ENCODE peak calls at places on chromosomes 6 and 20, in nine cellular contexts. G is fibroblast of lung, A is RWPE1, I is neural progenitor cell, V is osteocyte, K is PC-9, T is right atrium auricular region, M is mucosa of descending colon, L is psoas muscle. R is an unnamed sample.

GRCh38 chr6:43454290-43455033 is 886 bp downstream of the DLK2 start:
- DNase-seq in G (peak), A (peak), I (peak), V (peak), K (peak), T (peak), M (peak), L (peak), R (peak)

GRCh38 chr6:143139239-143139784 is 78.6 kb downstream of the AIG1 start:
- DNase-seq in G (no peak), A (no peak), I (no peak), V (no peak), K (no peak), T (no peak), M (no peak), L (no peak), R (no peak)

GRCh38 chr20:44039147-44039546 is 124.5 kb downstream of the TOX2 start:
- DNase-seq in G (no peak), A (no peak), I (no peak), V (no peak), K (no peak), T (no peak), M (no peak), L (no peak), R (no peak)

GRCh38 chr6:42316981-42317380 is 99.3 kb upstream of the MRPS10 start:
- DNase-seq in G (peak), A (no peak), I (no peak), V (no peak), K (peak), T (no peak), M (no peak), L (no peak), R (no peak)

GRCh38 chr6:113361014-113361645 is 496.0 kb upstream of the MARCKS start:
- DNase-seq in G (peak), A (peak), I (no peak), V (no peak), K (peak), T (no peak), M (no peak), L (no peak), R (no peak)

GRCh38 chr6:44704240-44705150 is 317.0 kb downstream of the CDC5L start:
- DNase-seq in G (no peak), A (no peak), I (no peak), V (no peak), K (no peak), T (no peak), M (no peak), L (no peak), R (no peak)

GRCh38 chr20:2693286-2693995 is 861 bp downstream of the EBF4 start:
- DNase-seq in G (peak), A (peak), I (peak), V (no peak), K (no peak), T (no peak), M (peak), L (peak), R (no peak)

GRCh38 chr6:17812311-17812710 is 105.6 kb upstream of the NUP153 start:
- DNase-seq in G (no peak), A (no peak), I (no peak), V (no peak), K (no peak), T (no peak), M (no peak), L (no peak), R (no peak)

GRCh38 chr6:163466839-163467390 is 52.4 kb downstream of the QKI start:
- DNase-seq in G (no peak), A (no peak), I (no peak), V (no peak), K (no peak), T (no peak), M (no peak), L (no peak), R (no peak)

GRCh38 chr6:82761674-82762345 is 303.8 kb downstream of the UBE3D start:
- DNase-seq in G (no peak), A (no peak), I (no peak), V (no peak), K (no peak), T (no peak), M (no peak), L (no peak), R (no peak)

GRCh38 chr20:50191065-50191565 is 485 bp downstream of the CEBPB start:
- DNase-seq in G (no peak), A (peak), I (no peak), V (no peak), K (no peak), T (no peak), M (peak), L (peak), R (peak)

GRCh38 chr6:113184736-113185135 is 672.4 kb upstream of the MARCKS start:
- DNase-seq in G (peak), A (no peak), I (no peak), V (no peak), K (no peak), T (peak), M (no peak), L (no peak), R (peak)

GRCh38 chr6:6723792-6724318 is 135.3 kb downstream of the LY86 start:
- DNase-seq in G (no peak), A (no peak), I (no peak), V (no peak), K (no peak), T (no peak), M (peak), L (no peak), R (no peak)

GRCh38 chr6:105152865-105153264 is 26.9 kb downstream of the POPDC3 start:
- DNase-seq in G (no peak), A (no peak), I (no peak), V (no peak), K (no peak), T (no peak), M (no peak), L (no peak), R (no peak)

GRCh38 chr6:33620158-33620583 is 951 bp upstream of the ITPR3 start:
- DNase-seq in G (no peak), A (no peak), I (peak), V (no peak), K (no peak), T (no peak), M (peak), L (no peak), R (peak)

GRCh38 chr6:169782966-169783760 is 31.7 kb downstream of the ERMARD start:
- DNase-seq in G (no peak), A (no peak), I (no peak), V (peak), K (no peak), T (no peak), M (no peak), L (no peak), R (no peak)

GRCh38 chr6:169779896-169780295 is 28.5 kb downstream of the ERMARD start:
- DNase-seq in G (no peak), A (no peak), I (no peak), V (no peak), K (no peak), T (peak), M (no peak), L (no peak), R (no peak)

GRCh38 chr6:169778646-169779045 is 27.2 kb downstream of the ERMARD start:
- DNase-seq in G (no peak), A (peak), I (no peak), V (peak), K (no peak), T (peak), M (no peak), L (no peak), R (no peak)

GRCh38 chr6:169779092-169779815 is 27.8 kb downstream of the ERMARD start:
- DNase-seq in G (no peak), A (no peak), I (no peak), V (peak), K (no peak), T (peak), M (no peak), L (no peak), R (no peak)

DNA sequence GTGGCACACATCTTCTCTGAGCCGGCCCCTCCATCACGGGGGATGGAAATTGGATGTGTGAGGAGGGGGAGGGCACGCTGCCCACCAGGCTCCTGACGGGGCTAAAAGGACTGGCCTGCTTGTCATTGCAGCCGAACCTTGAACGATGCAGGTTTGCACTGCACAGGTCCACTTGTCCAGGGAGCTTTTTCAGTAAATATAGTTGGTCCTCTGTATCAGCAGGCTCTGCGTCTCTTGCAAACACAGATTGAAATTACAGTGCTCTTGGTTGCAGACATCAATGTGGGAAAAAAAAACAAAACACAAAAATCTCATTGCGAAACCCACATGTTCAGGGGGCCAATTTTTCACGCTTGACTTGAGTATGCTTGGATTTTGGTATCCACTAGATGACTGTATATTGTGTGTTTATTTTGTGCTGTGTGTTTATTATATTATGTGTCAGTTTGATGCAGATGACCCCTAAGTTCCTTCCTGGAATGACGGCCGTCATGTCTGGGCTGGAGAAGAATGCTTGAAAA is 29.2 kb downstream of the ERMARD start:
- DNase-seq in G (peak), A (peak), I (no peak), V (peak), K (no peak), T (peak), M (no peak), L (no peak), R (no peak)
- TF ChIP-seq CTCF in G (no peak), A (no peak), I (no peak), V (no peak), K (no peak), T (no peak), M (no peak), L (no peak), R (no peak)

GRCh38 chr6:93746892-93747291 is 327.5 kb upstream of the EPHA7 start:
- DNase-seq in G (no peak), A (no peak), I (peak), V (no peak), K (no peak), T (no peak), M (no peak), L (no peak), R (no peak)

GRCh38 chr6:93751969-93752368 is 332.6 kb upstream of the EPHA7 start:
- DNase-seq in G (no peak), A (no peak), I (peak), V (no peak), K (no peak), T (no peak), M (no peak), L (no peak), R (no peak)

GRCh38 chr6:93745306-93745705 is 325.9 kb upstream of the EPHA7 start:
- DNase-seq in G (no peak), A (no peak), I (no peak), V (no peak), K (no peak), T (no peak), M (no peak), L (no peak), R (no peak)

DNA sequence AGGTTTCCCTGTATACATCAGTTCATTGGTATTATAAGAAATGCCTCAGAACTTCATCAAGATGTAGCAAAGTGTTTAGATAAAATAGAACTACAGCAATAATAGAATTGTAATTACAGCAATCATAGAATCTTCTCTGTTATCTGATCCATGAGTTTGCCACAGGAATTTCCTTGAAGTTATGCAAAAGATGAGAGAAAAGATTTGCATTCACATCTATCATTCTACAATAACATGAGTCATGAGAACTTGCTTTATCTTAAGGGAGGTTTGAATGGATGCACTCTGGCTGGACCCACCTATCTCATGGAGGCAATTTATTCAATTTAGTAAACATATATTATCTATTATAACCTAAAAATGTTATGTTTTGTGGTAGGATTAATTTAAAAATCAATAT is 329.8 kb upstream of the EPHA7 start:
- DNase-seq in G (no peak), A (no peak), I (no peak), V (no peak), K (no peak), T (no peak), M (no peak), L (no peak), R (no peak)
- TF ChIP-seq CTCF in G (no peak), A (no peak), I (no peak), V (no peak), K (no peak), T (no peak), M (no peak), L (no peak), R (no peak)

DNA sequence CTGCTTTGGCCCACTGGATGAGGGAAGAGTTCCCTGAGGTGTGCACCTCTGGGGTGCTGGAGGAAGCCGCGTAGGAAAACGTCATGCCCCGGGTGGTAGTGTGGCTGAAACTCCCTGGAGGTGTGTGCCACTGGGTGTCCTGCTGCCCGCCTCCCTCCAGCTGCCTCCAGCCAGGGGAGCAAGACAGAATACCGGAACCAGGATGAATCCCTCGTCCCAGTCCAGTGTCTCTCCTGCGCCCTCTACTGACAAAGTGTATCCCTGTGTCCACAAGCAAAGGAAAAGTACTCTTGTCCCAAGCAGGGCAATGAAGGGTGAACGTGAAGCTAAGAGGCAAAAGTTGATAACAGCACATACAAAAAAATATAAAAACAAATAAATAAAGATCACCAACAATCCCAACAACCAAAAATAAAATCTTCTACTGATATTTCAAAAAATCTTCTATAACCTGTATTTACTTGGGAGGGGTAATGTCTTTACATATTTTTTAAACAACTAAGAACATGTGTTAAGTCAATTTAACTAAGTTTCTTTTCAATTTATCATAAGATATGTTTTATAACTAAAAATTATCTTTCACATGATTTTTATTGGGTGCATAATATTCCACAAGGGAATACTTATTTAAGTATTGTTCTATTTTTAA is 437.6 kb downstream of the MAFB start:
- DNase-seq in G (peak), A (peak), I (peak), V (no peak), K (no peak), T (no peak), M (no peak), L (no peak), R (no peak)
- TF ChIP-seq CTCF in G (peak), A (peak), I (peak), V (peak), K (peak), T (peak), M (peak), L (peak), R (no peak)

DNA sequence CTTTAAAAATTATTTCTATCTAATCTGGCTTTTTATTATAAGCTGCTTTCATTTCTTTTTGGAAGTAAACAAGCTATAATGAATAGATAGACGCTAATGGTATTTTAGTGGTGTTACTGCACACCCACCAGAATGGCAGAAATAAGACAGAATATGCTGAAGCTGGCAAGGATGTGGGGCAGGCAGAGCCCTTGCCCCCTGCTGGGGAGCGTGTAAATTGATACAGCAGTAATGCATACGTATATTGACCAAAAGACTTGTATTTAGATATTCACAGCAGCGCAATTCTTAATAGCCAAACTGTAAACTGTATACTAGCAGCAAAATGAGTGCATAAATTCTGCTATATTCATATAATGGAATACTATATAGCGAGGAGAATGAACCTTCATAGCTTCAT is 35.3 kb downstream of the TMEM181 start:
- DNase-seq in G (peak), A (peak), I (no peak), V (no peak), K (no peak), T (no peak), M (no peak), L (no peak), R (no peak)
- TF ChIP-seq CTCF in G (peak), A (no peak), I (no peak), V (no peak), K (peak), T (no peak), M (no peak), L (no peak), R (no peak)